ENCODE peak calls at places on chromosomes 11 and 22, in seven cellular contexts. K is GM12878, H is K562, R is SK-N-SH, X is HepG2, Q is H1, S is GM12892. C is an unnamed sample.

GRCh38 chr11:120089036-120090001 is 48.6 kb downstream of the TRIM29 start:
- DNase-seq in H (no peak), S (no peak), Q (no peak), X (no peak), R (no peak), K (no peak), C (no peak)

GRCh38 chr11:6206456-6207180 is 1.3 kb downstream of the C11orf42 start:
- DNase-seq in K (no peak), Q (no peak), H (no peak), R (no peak), S (no peak), X (no peak), C (no peak)

GRCh38 chr22:37563153-37564081 is 3.1 kb downstream of the CDC42EP1 start:
- DNase-seq in Q (no peak), R (no peak), S (no peak), H (no peak), K (no peak), X (peak), C (no peak)

GRCh38 chr11:65639623-65640482 is 2.0 kb downstream of the SIPA1 start:
- DNase-seq in Q (no peak), S (peak), H (no peak), K (peak), X (no peak), R (no peak), C (peak)

GRCh38 chr11:58813693-58814092 is 30.8 kb downstream of the GLYATL2 start:
- DNase-seq in X (no peak), R (no peak), S (no peak), H (no peak), Q (no peak), K (no peak), C (no peak)

GRCh38 chr11:1260023-1260501 is 37.2 kb downstream of the MUC5B start:
- DNase-seq in H (peak), Q (no peak), K (no peak), R (peak), X (peak), S (no peak), C (peak)

GRCh38 chr11:59182457-59183151 is 10.7 kb downstream of the DTX4 start:
- DNase-seq in K (no peak), Q (peak), X (peak), R (no peak), H (peak), S (peak), C (peak)

GRCh38 chr11:121137005-121137404 is 36.0 kb downstream of the TECTA start:
- DNase-seq in R (no peak), Q (no peak), H (no peak), K (no peak), X (no peak), S (no peak), C (no peak)

GRCh38 chr11:95264881-95265280 is 33.9 kb upstream of the SESN3 start:
- DNase-seq in S (no peak), X (no peak), K (no peak), H (no peak), R (no peak), Q (no peak), C (no peak)

GRCh38 chr22:24188705-24189248 is 7.5 kb downstream of the SUSD2 start:
- DNase-seq in S (peak), R (peak), K (no peak), Q (no peak), H (no peak), X (no peak), C (peak)

GRCh38 chr22:29187831-29188230 is 17.9 kb upstream of the EMID1 start:
- DNase-seq in K (no peak), H (no peak), X (no peak), S (no peak), R (peak), Q (no peak), C (no peak)

GRCh38 chr22:24094966-24095365 is 83.9 kb downstream of the CABIN1 start:
- DNase-seq in X (no peak), Q (no peak), R (no peak), K (no peak), H (no peak), S (no peak), C (no peak)

GRCh38 chr22:27670701-27671412 is 130.7 kb downstream of the MN1 start:
- DNase-seq in H (peak), X (peak), K (no peak), S (no peak), Q (peak), R (no peak), C (no peak)

GRCh38 chr11:92867913-92868619 is 101.4 kb upstream of the MTNR1B start:
- DNase-seq in Q (no peak), K (no peak), S (no peak), H (no peak), R (no peak), X (no peak), C (no peak)

GRCh38 chr22:36334838-36335603 is 52.7 kb downstream of the MYH9 start:
- DNase-seq in R (no peak), K (no peak), H (peak), S (no peak), X (no peak), Q (no peak), C (no peak)

GRCh38 chr11:64713031-64713780 is 9.8 kb downstream of the NRXN2 start:
- DNase-seq in Q (no peak), R (no peak), S (no peak), X (no peak), H (peak), K (no peak), C (no peak)

GRCh38 chr22:49738006-49738405 is 89.7 kb downstream of the BRD1 start:
- DNase-seq in S (no peak), Q (no peak), H (no peak), X (no peak), K (no peak), R (no peak), C (no peak)

GRCh38 chr22:27060188-27060587 is 402.8 kb downstream of the MIAT start:
- DNase-seq in K (no peak), R (no peak), Q (no peak), H (no peak), S (no peak), X (no peak), C (no peak)

GRCh38 chr11:7422544-7423331 is 62.6 kb upstream of the OLFML1 start:
- DNase-seq in R (no peak), X (no peak), Q (no peak), S (no peak), H (no peak), K (no peak), C (no peak)

GRCh38 chr11:17786824-17787525 is 52.4 kb downstream of the KCNC1 start:
- DNase-seq in K (no peak), Q (no peak), S (no peak), H (no peak), R (no peak), X (no peak), C (no peak)

GRCh38 chr11:394858-395655 is 1.0 kb downstream of the PKP3 start:
- DNase-seq in H (peak), R (no peak), S (no peak), Q (no peak), X (no peak), K (no peak), C (no peak)

GRCh38 chr11:43904737-43905515 is 24.3 kb downstream of the ALKBH3 start:
- DNase-seq in R (no peak), H (no peak), Q (no peak), K (no peak), S (no peak), X (no peak), C (no peak)

GRCh38 chr22:22478450-22478849 is 30.1 kb downstream of the ZNF280B start:
- DNase-seq in X (no peak), R (no peak), K (no peak), S (no peak), H (peak), Q (no peak), C (no peak)

GRCh38 chr11:108218912-108219783 is 3.3 kb downstream of the NPAT start:
- DNase-seq in S (no peak), H (no peak), Q (no peak), X (no peak), R (no peak), K (no peak), C (no peak)

GRCh38 chr22:41526802-41527799 is 17.2 kb downstream of the POLR3H start:
- DNase-seq in Q (peak), K (no peak), R (peak), H (peak), S (peak), X (no peak), C (peak)

GRCh38 chr22:29786026-29786425 is 18.9 kb downstream of the UQCR10 start:
- DNase-seq in R (no peak), K (no peak), X (no peak), H (no peak), Q (no peak), S (no peak), C (no peak)

GRCh38 chr11:17765381-17766359 is 31.1 kb downstream of the KCNC1 start:
- DNase-seq in R (peak), Q (no peak), X (no peak), K (no peak), H (no peak), S (no peak), C (no peak)

GRCh38 chr11:123580557-123581275 is 73.7 kb downstream of the SCN3B start:
- DNase-seq in R (peak), S (peak), Q (peak), X (peak), K (no peak), H (peak), C (peak)

GRCh38 chr22:24059121-24059520 is 48.0 kb downstream of the CABIN1 start:
- DNase-seq in S (no peak), Q (no peak), X (no peak), K (no peak), H (no peak), R (no peak), C (no peak)

GRCh38 chr22:46336119-46337078 is 885 bp downstream of the TRMU start:
- DNase-seq in K (no peak), H (peak), R (peak), Q (no peak), S (no peak), X (peak), C (no peak)

GRCh38 chr11:91163619-91164451 is 941.0 kb upstream of the CHORDC1 start:
- DNase-seq in S (no peak), K (no peak), R (peak), Q (no peak), H (no peak), X (peak), C (no peak)

GRCh38 chr22:37330200-37331033 is 48.1 kb downstream of the CYTH4 start:
- DNase-seq in H (peak), R (peak), S (peak), K (no peak), Q (peak), X (peak), C (peak)

GRCh38 chr22:47287516-47287915 is 525.1 kb downstream of the TBC1D22A start:
- DNase-seq in X (no peak), K (no peak), R (no peak), Q (no peak), H (no peak), S (no peak), C (no peak)

GRCh38 chr11:57459112-57460016 is 964 bp upstream of the RTN4RL2 start:
- DNase-seq in K (no peak), H (no peak), X (no peak), S (no peak), R (peak), Q (peak), C (no peak)

GRCh38 chr22:36243996-36244395 is 4.7 kb upstream of the APOL2 start:
- DNase-seq in Q (no peak), X (no peak), K (no peak), S (no peak), H (no peak), R (no peak), C (no peak)

GRCh38 chr11:4641501-4641900 is 2.3 kb upstream of the OR51E1 start:
- DNase-seq in R (no peak), H (no peak), Q (no peak), X (no peak), S (no peak), K (no peak), C (no peak)

GRCh38 chr22:42375982-42376381 is 56.2 kb downstream of the NFAM1 start:
- DNase-seq in K (no peak), S (no peak), R (no peak), Q (no peak), H (peak), X (no peak), C (no peak)

GRCh38 chr11:133047036-133047800 is 485.1 kb downstream of the OPCML start:
- DNase-seq in K (no peak), Q (no peak), X (no peak), H (no peak), R (peak), S (no peak), C (no peak)

GRCh38 chr22:35044607-35045390 is 21.2 kb upstream of the ISX start:
- DNase-seq in R (no peak), Q (no peak), X (no peak), H (no peak), K (no peak), S (no peak), C (no peak)

GRCh38 chr22:35045451-35045850 is 20.5 kb upstream of the ISX start:
- DNase-seq in Q (no peak), R (no peak), H (no peak), K (no peak), X (no peak), S (no peak), C (no peak)

GRCh38 chr22:35046744-35047462 is 19.1 kb upstream of the ISX start:
- DNase-seq in X (no peak), K (no peak), H (no peak), S (no peak), R (no peak), Q (no peak), C (no peak)

GRCh38 chr22:35043932-35044319 is 22.0 kb upstream of the ISX start:
- DNase-seq in R (no peak), S (no peak), K (no peak), Q (no peak), H (no peak), X (no peak), C (no peak)

DNA sequence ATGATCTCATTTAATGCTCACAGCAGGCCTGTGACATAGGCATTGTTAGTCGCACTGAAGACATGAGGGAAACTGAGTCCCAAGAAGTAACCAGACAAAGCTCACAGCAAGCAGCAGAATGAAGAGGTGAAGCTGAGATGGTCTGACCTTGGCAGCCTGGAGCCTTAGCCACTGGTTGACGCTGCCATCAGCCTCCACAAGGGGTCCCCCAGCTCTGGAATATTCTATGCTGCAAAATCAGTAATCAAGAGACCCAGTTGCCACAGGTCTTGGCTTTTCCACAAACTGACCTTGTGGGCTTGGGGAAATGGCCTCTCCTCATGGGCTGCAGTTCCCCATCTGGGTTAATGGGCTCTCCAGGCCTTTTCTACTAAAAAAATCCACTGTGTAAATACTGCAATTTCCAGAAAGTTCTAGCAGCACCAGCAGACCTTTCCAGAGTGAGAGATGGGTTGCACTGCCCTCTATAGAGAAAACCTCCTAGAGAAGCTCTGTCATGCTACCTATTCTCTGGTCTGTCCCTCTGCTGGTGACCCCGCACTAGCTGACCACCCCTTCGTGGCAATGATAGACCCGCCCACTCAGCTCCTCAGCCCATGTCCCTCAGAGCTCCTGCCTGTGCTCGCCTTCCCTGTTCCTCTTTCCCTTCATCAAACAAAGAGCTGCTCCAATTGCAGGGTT is 22.6 kb upstream of the ISX start:
- DNase-seq in R (no peak), S (no peak), Q (no peak), K (no peak), H (peak), X (no peak), C (no peak)
- TF ChIP-seq TAF1 in R (no peak), S (no peak), Q (no peak), K (no peak), H (no peak), X (no peak), C (no peak)

GRCh38 chr11:115266066-115266465 is 238.1 kb downstream of the CADM1 start:
- DNase-seq in R (no peak), K (no peak), H (no peak), Q (no peak), X (no peak), S (no peak), C (no peak)
- TF ChIP-seq POLR2AphosphoS5 in R (no peak), K (no peak), H (no peak), Q (no peak), X (no peak), S (no peak), C (no peak)

DNA sequence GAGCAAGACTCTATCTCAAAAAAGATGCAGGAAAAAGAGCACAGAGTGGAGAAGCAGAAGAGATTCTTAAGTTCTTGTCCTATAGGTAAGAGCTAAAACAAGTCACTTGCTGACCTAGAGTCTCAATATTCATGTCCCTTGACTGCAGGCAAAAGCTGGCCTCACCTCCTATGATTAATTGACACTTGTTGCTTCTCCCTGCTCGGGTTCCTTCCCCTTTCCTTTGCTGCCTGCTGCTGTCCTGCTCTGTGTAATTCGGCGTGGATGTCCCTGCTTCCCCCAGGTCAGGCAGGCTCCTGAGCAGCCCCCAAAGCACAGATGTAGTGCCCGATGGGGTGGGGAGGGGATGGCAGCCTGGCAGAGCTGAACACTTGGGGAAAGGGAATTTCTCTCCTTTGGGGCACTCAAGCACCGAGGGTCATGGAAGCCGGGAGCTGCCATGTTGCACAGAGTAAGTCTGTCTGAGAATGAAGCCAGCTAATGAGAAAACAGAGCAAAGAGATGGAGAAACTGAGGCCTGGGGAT is 60.8 kb upstream of the NUP50 start:
- DNase-seq in Q (no peak), H (no peak), K (no peak), X (no peak), R (no peak), S (no peak), C (no peak)
- TF ChIP-seq TAF1 in Q (no peak), H (no peak), K (no peak), X (no peak), R (no peak), S (no peak), C (no peak)

GRCh38 chr11:86538223-86538548 is 134.2 kb downstream of the ME3 start:
- DNase-seq in R (no peak), H (no peak), S (no peak), K (no peak), X (no peak), Q (no peak), C (no peak)

GRCh38 chr11:86535773-86536172 is 136.6 kb downstream of the ME3 start:
- DNase-seq in K (no peak), S (no peak), R (no peak), Q (no peak), H (no peak), X (no peak), C (no peak)

GRCh38 chr11:86537541-86538222 is 134.7 kb downstream of the ME3 start:
- DNase-seq in R (no peak), K (no peak), H (no peak), Q (no peak), S (no peak), X (no peak), C (no peak)
- TF ChIP-seq POLR2AphosphoS5 in R (no peak), K (no peak), H (no peak), Q (no peak), S (no peak), X (no peak), C (no peak)

GRCh38 chr11:118109231-118109630 is 22.5 kb upstream of the SMIM35 start:
- DNase-seq in S (no peak), K (no peak), X (no peak), Q (no peak), H (no peak), R (no peak), C (no peak)
- TF ChIP-seq TAF1 in S (no peak), K (no peak), X (no peak), Q (no peak), H (no peak), R (no peak), C (no peak)

GRCh38 chr22:32847067-32847491 is 45.6 kb downstream of the TIMP3 start:
- DNase-seq in S (no peak), K (no peak), X (no peak), Q (no peak), R (no peak), H (no peak), C (no peak)

GRCh38 chr22:32850157-32850556 is 48.7 kb downstream of the TIMP3 start:
- DNase-seq in H (no peak), R (no peak), K (no peak), Q (no peak), S (no peak), X (no peak), C (no peak)

GRCh38 chr22:32850591-32851517 is 49.3 kb downstream of the TIMP3 start:
- DNase-seq in K (no peak), H (no peak), S (no peak), R (no peak), X (no peak), Q (no peak), C (no peak)

GRCh38 chr22:32848226-32848625 is 46.7 kb downstream of the TIMP3 start:
- DNase-seq in R (no peak), S (no peak), H (no peak), K (no peak), X (no peak), Q (no peak), C (no peak)

DNA sequence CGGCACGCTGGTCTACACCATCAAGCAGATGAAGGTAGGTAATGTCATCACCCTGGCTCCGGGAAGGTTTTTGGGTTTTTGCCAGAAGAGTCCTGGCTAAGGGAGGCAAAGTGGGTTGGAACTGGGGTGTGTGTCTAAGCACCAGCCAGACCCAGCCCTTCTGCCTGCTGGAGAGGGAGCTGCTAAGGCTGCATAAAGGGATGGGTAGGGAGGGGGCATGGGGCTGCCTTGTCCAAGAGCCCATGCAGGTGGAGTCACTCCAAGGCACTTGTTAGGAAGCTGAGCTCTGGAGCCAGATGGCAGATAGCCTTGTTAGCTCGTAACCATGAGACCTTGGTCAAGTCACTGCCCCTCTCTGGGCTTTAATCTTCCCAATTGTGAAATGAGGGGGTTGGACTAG is 48.0 kb downstream of the TIMP3 start:
- DNase-seq in Q (no peak), S (no peak), K (no peak), H (no peak), X (no peak), R (no peak), C (no peak)
- TF ChIP-seq POLR2AphosphoS5 in Q (no peak), S (no peak), K (no peak), H (no peak), X (no peak), R (no peak), C (no peak)